ENCODE peak calls at places on chromosome 19, in ten cellular contexts. N, L, X, T, D, U, K, P, B and M are unnamed samples.

GRCh38 chr19:5124111-5124855 is 155.4 kb downstream of the KDM4B start:
- DNase-seq in N (no peak), L (no peak), X (no peak), T (no peak), D (no peak), U (no peak), K (no peak), P (no peak), B (no peak), M (no peak)

GRCh38 chr19:28694812-28695211 is 518.1 kb downstream of the UQCRFS1 start:
- DNase-seq in N (no peak), L (no peak), X (no peak), T (no peak), D (no peak), U (no peak), K (no peak), P (no peak), B (no peak), M (no peak)

GRCh38 chr19:48558018-48558684 is 6.2 kb downstream of the SULT2B1 start:
- DNase-seq in N (no peak), L (no peak), X (no peak), T (no peak), D (no peak), U (peak; percentile 40), K (peak; percentile 24), P (no peak), B (no peak), M (no peak)

GRCh38 chr19:5234412-5234811 is 106.2 kb downstream of the PTPRS start:
- DNase-seq in N (no peak), L (no peak), X (no peak), T (no peak), D (no peak), U (no peak), K (no peak), P (no peak), B (no peak), M (no peak)

GRCh38 chr19:39540333-39540673 is 342 bp upstream of the EID2 start:
- DNase-seq in N (no peak), L (no peak), X (no peak), T (no peak), D (no peak), U (no peak), K (no peak), P (no peak), B (no peak), M (no peak)

GRCh38 chr19:18894254-18895037 is 1.5 kb downstream of the CERS1 start:
- DNase-seq in N (no peak), L (no peak), X (no peak), T (peak; percentile 13), D (no peak), U (peak; percentile 35), K (no peak), P (no peak), B (no peak), M (no peak)

GRCh38 chr19:45126654-45127053 is 33.7 kb downstream of the PPP1R37 start:
- DNase-seq in N (no peak), L (no peak), X (no peak), T (no peak), D (no peak), U (no peak), K (no peak), P (no peak), B (no peak), M (no peak)

GRCh38 chr19:33219261-33219812 is 6.3 kb downstream of the SLC7A10 start:
- DNase-seq in N (no peak), L (no peak), X (no peak), T (no peak), D (no peak), U (peak; percentile 39), K (no peak), P (no peak), B (no peak), M (no peak)

GRCh38 chr19:36152061-36152885 is at the start of gene COX7A1:
- DNase-seq in N (no peak), L (no peak), X (peak; percentile 59), T (peak; percentile 74), D (no peak), U (no peak), K (no peak), P (no peak), B (no peak), M (no peak)

GRCh38 chr19:36149673-36150406 is 2.4 kb downstream of the COX7A1 start:
- DNase-seq in N (no peak), L (no peak), X (no peak), T (no peak), D (no peak), U (no peak), K (no peak), P (no peak), B (no peak), M (no peak)

GRCh38 chr19:36150586-36150985 is 1.7 kb downstream of the COX7A1 start:
- DNase-seq in N (no peak), L (no peak), X (no peak), T (no peak), D (no peak), U (no peak), K (no peak), P (no peak), B (no peak), M (no peak)

GRCh38 chr19:36151144-36152051 is 849 bp downstream of the COX7A1 start:
- DNase-seq in N (no peak), L (no peak), X (peak; percentile 39), T (peak; percentile 68), D (no peak), U (no peak), K (no peak), P (no peak), B (no peak), M (no peak)

DNA sequence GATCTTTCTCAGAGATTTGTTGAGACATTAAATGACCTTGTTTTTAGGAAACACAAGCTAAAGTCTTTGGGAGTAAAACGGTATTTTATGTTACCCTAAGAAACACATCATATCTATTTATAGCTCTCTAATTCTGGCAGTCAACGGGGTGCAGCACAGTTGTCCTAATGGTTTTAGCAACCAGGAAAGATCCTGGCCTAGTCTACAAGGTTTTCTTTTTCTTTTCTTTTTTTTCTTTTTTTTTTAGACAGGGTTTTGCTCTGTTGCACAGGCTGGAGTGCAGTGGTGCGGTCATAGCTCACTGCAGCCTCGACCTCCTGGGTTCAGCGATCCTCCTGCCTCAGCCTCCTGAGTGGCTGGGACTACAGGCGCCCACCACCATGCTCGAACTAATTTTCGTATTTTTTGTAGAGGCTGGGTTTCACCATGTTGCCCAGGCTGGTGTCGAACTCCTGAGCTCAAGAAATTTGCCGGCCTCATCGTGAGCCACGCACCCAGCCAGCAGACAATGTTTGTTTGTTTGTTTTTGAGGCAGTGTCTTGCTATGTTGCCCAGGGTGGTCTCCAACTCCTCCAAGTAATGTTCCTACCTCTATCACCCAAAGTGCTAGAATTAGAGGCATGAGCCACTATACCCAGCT is 759 bp upstream of the COX7A1 start:
- DNase-seq in N (no peak), L (no peak), X (no peak), T (no peak), D (no peak), U (peak; percentile 13), K (no peak), P (no peak), B (no peak), M (no peak)
- H3K4me3 ChIP-seq in N (no peak overlapping the region), L (no peak overlapping the region), X (peak overlapping the region; percentile 74), T (peak overlapping the region; percentile 50), D (no peak overlapping the region), U (no peak overlapping the region), K (peak overlapping the region; percentile 27), P (no peak overlapping the region), B (no peak overlapping the region), M (no peak overlapping the region)

GRCh38 chr19:40741527-40742390 is 8.5 kb downstream of the ACTMAP start:
- DNase-seq in N (no peak), L (no peak), X (no peak), T (no peak), D (no peak), U (no peak), K (no peak), P (no peak), B (no peak), M (no peak)

GRCh38 chr19:40739871-40740703 is 10.2 kb downstream of the ACTMAP start:
- DNase-seq in N (no peak), L (no peak), X (no peak), T (no peak), D (no peak), U (no peak), K (no peak), P (no peak), B (no peak), M (no peak)

GRCh38 chr19:40742477-40742876 is 7.8 kb downstream of the ACTMAP start:
- DNase-seq in N (no peak), L (no peak), X (no peak), T (no peak), D (no peak), U (no peak), K (no peak), P (no peak), B (no peak), M (no peak)

GRCh38 chr19:40739030-40739839 is 11.0 kb downstream of the ACTMAP start:
- DNase-seq in N (no peak), L (no peak), X (no peak), T (no peak), D (no peak), U (no peak), K (no peak), P (no peak), B (no peak), M (no peak)

DNA sequence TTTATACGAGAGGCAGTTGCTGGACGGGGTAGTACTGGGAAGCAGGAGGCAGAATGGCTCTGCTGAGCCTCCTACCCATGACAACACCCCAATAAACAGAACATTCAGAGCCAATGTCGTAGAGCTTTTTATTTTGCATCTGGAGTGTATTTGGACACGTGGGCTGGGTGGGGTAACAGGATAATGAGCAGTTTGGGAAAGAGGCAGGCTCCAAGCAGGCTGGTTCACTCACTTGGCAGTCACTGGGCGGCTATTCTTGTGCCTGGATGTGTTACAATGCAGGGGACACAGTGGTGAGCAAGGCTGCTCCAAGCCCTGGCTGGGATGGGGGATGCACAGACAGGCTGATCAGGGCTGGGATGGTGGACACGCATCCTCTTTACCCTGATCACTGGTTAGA is 9.5 kb downstream of the ACTMAP start:
- DNase-seq in N (no peak), L (no peak), X (no peak), T (no peak), D (no peak), U (no peak), K (no peak), P (no peak), B (no peak), M (no peak)
- H3K27ac ChIP-seq in N (no peak overlapping the region), L (no peak overlapping the region), X (peak overlapping the region; percentile 75), T (peak overlapping the region; percentile 57), D (no peak overlapping the region), U (no peak overlapping the region), K (no peak overlapping the region), P (no peak overlapping the region), B (no peak overlapping the region), M (no peak overlapping the region)

GRCh38 chr19:7170983-7171382 is 101.5 kb downstream of the ZNF557 start:
- DNase-seq in N (no peak), L (no peak), X (no peak), T (no peak), D (no peak), U (no peak), K (no peak), P (no peak), B (no peak), M (no peak)

GRCh38 chr19:7172794-7173193 is 103.3 kb downstream of the ZNF557 start:
- DNase-seq in N (no peak), L (no peak), X (no peak), T (no peak), D (no peak), U (no peak), K (no peak), P (no peak), B (no peak), M (no peak)

GRCh38 chr19:7168941-7169340 is 99.4 kb downstream of the ZNF557 start:
- DNase-seq in N (no peak), L (no peak), X (no peak), T (no peak), D (no peak), U (peak; percentile 29), K (no peak), P (no peak), B (no peak), M (no peak)
- H3K4me1 ChIP-seq in N (no peaks in the 10 kb centered on the region), L (no peaks in the 10 kb centered on the region), X (no peaks in the 10 kb centered on the region), T (no peaks in the 10 kb centered on the region), D (no peaks in the 10 kb centered on the region), U (no peaks in the 10 kb centered on the region), K (no peaks in the 10 kb centered on the region), P (no peaks in the 10 kb centered on the region), B (no peaks in the 10 kb centered on the region), M (no peaks in the 10 kb centered on the region)

DNA sequence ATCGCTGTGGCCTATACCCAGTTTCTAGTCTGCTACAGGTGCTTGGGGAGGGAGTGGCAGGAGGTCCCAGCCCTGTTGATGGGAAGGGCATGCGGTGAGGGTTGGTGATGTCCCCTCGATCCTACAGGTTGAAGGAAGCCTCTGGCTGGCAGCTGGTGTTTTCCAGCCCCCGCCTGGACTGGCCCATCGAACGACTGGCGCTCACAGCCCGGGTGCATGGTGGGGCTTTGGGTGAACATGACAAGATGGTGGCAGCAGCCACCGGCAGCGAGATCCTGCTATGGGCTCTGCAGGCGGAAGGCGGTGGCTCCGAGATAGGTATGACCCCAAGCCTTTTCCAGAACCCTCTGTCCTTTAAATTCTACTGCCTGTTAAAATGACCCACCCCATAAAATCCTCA is 3.9 kb downstream of the SHKBP1 start:
- DNase-seq in N (no peak), L (no peak), X (no peak), T (no peak), D (no peak), U (no peak), K (no peak), P (no peak), B (no peak), M (no peak)
- H3K4me3 ChIP-seq in N (no peak overlapping the region), L (no peak overlapping the region), X (no peak overlapping the region), T (no peak overlapping the region), D (no peak overlapping the region), U (no peak overlapping the region), K (no peak overlapping the region), P (no peak overlapping the region), B (no peak overlapping the region), M (no peak overlapping the region)